ENCODE peak calls at places on chromosomes 4 and X, in six cellular contexts. One of them, this sample, is unnamed. For H3K36me3, the result is how much of the 10 kb centered on the place peaks cover.

GRCh38 chrX:136185409-136186022 is 38.2 kb downstream of the FHL1 start:
- DNase-seq in tibial nerve: no peak
- DNase-seq in HCT116: peak
- DNase-seq in brain microvascular endothelial cell: no peak
- DNase-seq in colonic mucosa: no peak
- DNase-seq in mucosa of descending colon: no peak
- DNase-seq in this sample: no peak

GRCh38 chr4:89803036-89803435 is 33.9 kb downstream of the SNCA start:
- DNase-seq in tibial nerve: no peak
- DNase-seq in HCT116: no peak
- DNase-seq in brain microvascular endothelial cell: no peak
- DNase-seq in colonic mucosa: no peak
- DNase-seq in mucosa of descending colon: no peak
- DNase-seq in this sample: no peak

GRCh38 chrX:11704725-11705495 is 39.2 kb upstream of the ARHGAP6 start:
- DNase-seq in tibial nerve: no peak
- DNase-seq in HCT116: no peak
- DNase-seq in brain microvascular endothelial cell: peak
- DNase-seq in colonic mucosa: no peak
- DNase-seq in mucosa of descending colon: no peak
- DNase-seq in this sample: no peak

GRCh38 chrX:33211356-33212254 is at the start of gene DMD:
- DNase-seq in tibial nerve: no peak
- DNase-seq in HCT116: no peak
- DNase-seq in brain microvascular endothelial cell: peak
- DNase-seq in colonic mucosa: no peak
- DNase-seq in mucosa of descending colon: no peak
- DNase-seq in this sample: no peak

GRCh38 chr4:94534401-94535312 is 82.9 kb downstream of the PDLIM5 start:
- DNase-seq in tibial nerve: no peak
- DNase-seq in HCT116: no peak
- DNase-seq in brain microvascular endothelial cell: no peak
- DNase-seq in colonic mucosa: no peak
- DNase-seq in mucosa of descending colon: no peak
- DNase-seq in this sample: no peak

GRCh38 chrX:132491191-132491590 is 2.4 kb upstream of the MBNL3 start:
- DNase-seq in tibial nerve: no peak
- DNase-seq in HCT116: no peak
- DNase-seq in brain microvascular endothelial cell: no peak
- DNase-seq in colonic mucosa: peak
- DNase-seq in mucosa of descending colon: no peak
- DNase-seq in this sample: no peak

GRCh38 chr4:28278676-28279075 is 1418.0 kb downstream of the STIM2 start:
- DNase-seq in tibial nerve: no peak
- DNase-seq in HCT116: no peak
- DNase-seq in brain microvascular endothelial cell: no peak
- DNase-seq in colonic mucosa: no peak
- DNase-seq in mucosa of descending colon: no peak
- DNase-seq in this sample: no peak

GRCh38 chr4:80071643-80072606 is 1.1 kb downstream of the ANTXR2 start:
- DNase-seq in tibial nerve: peak
- DNase-seq in HCT116: no peak
- DNase-seq in brain microvascular endothelial cell: peak
- DNase-seq in colonic mucosa: peak
- DNase-seq in mucosa of descending colon: peak
- DNase-seq in this sample: no peak

GRCh38 chrX:15114865-15115566 is 154.9 kb downstream of the ASB9 start:
- DNase-seq in tibial nerve: no peak
- DNase-seq in HCT116: no peak
- DNase-seq in brain microvascular endothelial cell: no peak
- DNase-seq in colonic mucosa: no peak
- DNase-seq in mucosa of descending colon: no peak
- DNase-seq in this sample: no peak

GRCh38 chrX:30513284-30513683 is 64.3 kb downstream of the TASL start:
- DNase-seq in tibial nerve: no peak
- DNase-seq in HCT116: no peak
- DNase-seq in brain microvascular endothelial cell: no peak
- DNase-seq in colonic mucosa: no peak
- DNase-seq in mucosa of descending colon: no peak
- DNase-seq in this sample: no peak
- TF ChIP-seq CTCF in tibial nerve: no peak
- TF ChIP-seq CTCF in HCT116: peak
- TF ChIP-seq CTCF in brain microvascular endothelial cell: peak
- TF ChIP-seq CTCF in colonic mucosa: peak
- TF ChIP-seq CTCF in mucosa of descending colon: no peak
- TF ChIP-seq CTCF in this sample: peak

GRCh38 chrX:103845165-103845653 is 13.2 kb upstream of the RAB9B start:
- DNase-seq in tibial nerve: peak
- DNase-seq in HCT116: peak
- DNase-seq in brain microvascular endothelial cell: peak
- DNase-seq in colonic mucosa: peak
- DNase-seq in mucosa of descending colon: peak
- DNase-seq in this sample: peak
- H3K4me3 ChIP-seq in tibial nerve: no peak
- H3K4me3 ChIP-seq in HCT116: no peak
- H3K4me3 ChIP-seq in brain microvascular endothelial cell: no peak
- H3K4me3 ChIP-seq in colonic mucosa: no peak
- H3K4me3 ChIP-seq in mucosa of descending colon: no peak
- H3K4me3 ChIP-seq in this sample: no peak

DNA sequence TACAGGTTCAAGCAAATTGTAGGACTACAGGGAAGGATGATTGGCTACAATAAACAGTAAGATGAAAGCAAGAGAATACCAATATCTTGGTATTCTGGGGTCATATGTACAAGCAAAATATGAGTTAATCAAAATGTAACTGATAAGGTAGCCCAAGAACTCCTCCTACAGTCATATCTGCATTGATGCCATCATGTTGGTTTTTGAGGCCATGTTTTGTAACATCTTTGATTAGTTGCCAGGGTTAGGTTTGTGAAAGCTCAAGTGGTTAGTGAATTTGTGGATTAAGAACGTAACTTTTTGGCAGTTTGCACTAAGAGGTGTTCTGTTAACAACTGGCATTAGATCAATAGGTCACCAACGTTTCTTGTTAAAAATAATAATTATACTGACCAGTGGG is 59.6 kb downstream of the USP9X start:
- DNase-seq in tibial nerve: no peak
- DNase-seq in HCT116: no peak
- DNase-seq in brain microvascular endothelial cell: no peak
- DNase-seq in colonic mucosa: no peak
- DNase-seq in mucosa of descending colon: no peak
- DNase-seq in this sample: no peak
- H3K36me3 ChIP-seq in tibial nerve: under half
- H3K36me3 ChIP-seq in HCT116: under half
- H3K36me3 ChIP-seq in brain microvascular endothelial cell: under half
- H3K36me3 ChIP-seq in colonic mucosa: under half
- H3K36me3 ChIP-seq in mucosa of descending colon: under half
- H3K36me3 ChIP-seq in this sample: under half

DNA sequence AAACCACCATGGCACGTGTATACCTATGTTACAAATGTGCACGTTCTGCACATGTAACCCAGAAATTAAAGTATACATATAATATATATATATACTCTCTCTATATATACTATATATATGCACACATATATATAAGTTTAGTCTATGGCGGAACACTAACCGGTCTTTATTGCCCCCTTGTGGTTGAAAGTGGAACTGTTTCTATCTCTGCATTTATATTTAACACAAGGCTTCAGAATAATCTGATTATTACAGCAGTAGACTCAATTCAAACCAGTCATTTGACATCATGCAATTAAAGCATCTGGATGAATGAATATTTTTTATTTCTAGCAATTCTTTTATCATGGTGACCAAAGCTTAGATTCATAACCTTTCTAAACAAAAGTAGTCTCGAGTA is 14.6 kb downstream of the RAB9B start:
- DNase-seq in tibial nerve: no peak
- DNase-seq in HCT116: peak
- DNase-seq in brain microvascular endothelial cell: peak
- DNase-seq in colonic mucosa: peak
- DNase-seq in mucosa of descending colon: no peak
- DNase-seq in this sample: no peak
- TF ChIP-seq CTCF in tibial nerve: peak
- TF ChIP-seq CTCF in HCT116: peak
- TF ChIP-seq CTCF in brain microvascular endothelial cell: peak
- TF ChIP-seq CTCF in colonic mucosa: peak
- TF ChIP-seq CTCF in mucosa of descending colon: peak
- TF ChIP-seq CTCF in this sample: peak

GRCh38 chr4:48815483-48815882 is 15.4 kb upstream of the OCIAD1 start:
- DNase-seq in tibial nerve: no peak
- DNase-seq in HCT116: no peak
- DNase-seq in brain microvascular endothelial cell: no peak
- DNase-seq in colonic mucosa: no peak
- DNase-seq in mucosa of descending colon: no peak
- DNase-seq in this sample: no peak
- H3K4me3 ChIP-seq in tibial nerve: no peak
- H3K4me3 ChIP-seq in HCT116: no peak
- H3K4me3 ChIP-seq in brain microvascular endothelial cell: no peak
- H3K4me3 ChIP-seq in colonic mucosa: no peak
- H3K4me3 ChIP-seq in mucosa of descending colon: no peak
- H3K4me3 ChIP-seq in this sample: no peak

DNA sequence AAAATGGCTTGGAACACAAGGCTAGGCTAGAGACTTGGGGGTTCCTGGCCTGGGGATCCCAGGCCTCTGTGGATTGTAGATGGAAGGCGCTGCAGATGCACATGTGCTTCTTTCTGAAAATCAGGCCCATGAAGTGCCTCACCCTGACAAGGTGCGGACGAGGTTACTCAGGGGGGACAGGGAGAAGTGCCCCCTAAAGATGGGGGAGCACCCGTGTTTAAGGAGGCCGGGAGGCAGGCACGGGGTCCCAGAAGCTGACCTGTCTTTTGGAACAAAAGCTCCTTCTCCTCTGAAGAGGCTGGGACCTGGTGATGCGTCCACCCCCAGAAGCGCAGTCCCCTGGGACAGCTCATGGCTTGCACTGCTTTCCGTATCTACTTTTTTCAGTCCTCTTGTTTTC is 2.4 kb downstream of the PDZD4 start:
- DNase-seq in tibial nerve: no peak
- DNase-seq in HCT116: no peak
- DNase-seq in brain microvascular endothelial cell: no peak
- DNase-seq in colonic mucosa: no peak
- DNase-seq in mucosa of descending colon: no peak
- DNase-seq in this sample: no peak
- H3K36me3 ChIP-seq in tibial nerve: under half
- H3K36me3 ChIP-seq in HCT116: under half
- H3K36me3 ChIP-seq in brain microvascular endothelial cell: under half
- H3K36me3 ChIP-seq in colonic mucosa: under half
- H3K36me3 ChIP-seq in mucosa of descending colon: under half
- H3K36me3 ChIP-seq in this sample: under half

GRCh38 chr4:10715135-10715534 is 30.6 kb upstream of the CLNK start:
- DNase-seq in tibial nerve: no peak
- DNase-seq in HCT116: no peak
- DNase-seq in brain microvascular endothelial cell: no peak
- DNase-seq in colonic mucosa: peak
- DNase-seq in mucosa of descending colon: no peak
- DNase-seq in this sample: no peak

GRCh38 chr4:10721616-10722015 is 37.0 kb upstream of the CLNK start:
- DNase-seq in tibial nerve: no peak
- DNase-seq in HCT116: no peak
- DNase-seq in brain microvascular endothelial cell: no peak
- DNase-seq in colonic mucosa: no peak
- DNase-seq in mucosa of descending colon: no peak
- DNase-seq in this sample: no peak

GRCh38 chr4:10715696-10716095 is 31.1 kb upstream of the CLNK start:
- DNase-seq in tibial nerve: no peak
- DNase-seq in HCT116: no peak
- DNase-seq in brain microvascular endothelial cell: no peak
- DNase-seq in colonic mucosa: no peak
- DNase-seq in mucosa of descending colon: no peak
- DNase-seq in this sample: no peak

DNA sequence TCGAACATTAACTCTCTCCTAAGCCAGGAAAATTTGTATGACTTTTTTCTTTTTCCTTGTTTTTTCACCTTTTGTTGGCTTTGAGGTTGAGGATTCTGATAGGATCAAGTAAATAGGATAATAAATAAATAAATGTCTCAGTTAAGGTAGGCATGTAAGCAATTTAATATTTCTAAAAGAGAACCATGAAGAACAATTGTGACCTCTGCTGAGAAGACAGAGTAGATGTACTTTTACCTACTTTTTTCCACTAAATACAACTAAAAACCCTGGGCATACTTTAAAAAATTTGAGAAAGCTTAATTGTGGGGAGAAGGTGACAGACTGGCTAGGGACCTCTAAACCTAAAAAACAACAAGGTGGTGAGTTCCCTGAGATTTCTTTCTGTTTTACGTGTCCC is 31.6 kb upstream of the CLNK start:
- DNase-seq in tibial nerve: no peak
- DNase-seq in HCT116: no peak
- DNase-seq in brain microvascular endothelial cell: no peak
- DNase-seq in colonic mucosa: no peak
- DNase-seq in mucosa of descending colon: no peak
- DNase-seq in this sample: no peak
- TF ChIP-seq CTCF in tibial nerve: no peak
- TF ChIP-seq CTCF in HCT116: no peak
- TF ChIP-seq CTCF in brain microvascular endothelial cell: peak
- TF ChIP-seq CTCF in colonic mucosa: no peak
- TF ChIP-seq CTCF in mucosa of descending colon: no peak
- TF ChIP-seq CTCF in this sample: no peak

DNA sequence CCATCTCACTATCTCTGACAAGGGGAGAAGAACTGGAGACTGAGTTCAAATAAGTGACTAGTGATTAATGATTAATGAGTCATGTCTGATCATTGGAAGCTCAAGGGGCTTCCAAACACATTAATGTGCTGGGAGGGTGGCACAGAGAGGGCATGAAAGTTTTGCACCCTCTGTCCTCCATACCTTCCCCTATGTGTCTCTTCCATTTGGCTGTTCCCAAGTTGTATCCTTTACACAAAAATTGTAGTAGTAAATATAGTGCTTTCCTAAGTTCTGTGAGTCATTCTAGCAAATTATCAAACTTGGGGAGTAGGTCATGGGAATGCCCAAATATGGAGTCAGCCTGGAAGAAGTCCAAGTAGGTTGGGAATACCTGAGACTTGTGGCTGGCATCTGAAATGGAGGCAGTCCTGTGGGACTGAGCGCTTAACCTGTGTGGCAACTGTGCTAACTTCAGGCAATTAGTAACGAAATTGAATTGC is 4.1 kb upstream of the FAM200B start:
- DNase-seq in tibial nerve: no peak
- DNase-seq in HCT116: peak
- DNase-seq in brain microvascular endothelial cell: no peak
- DNase-seq in colonic mucosa: peak
- DNase-seq in mucosa of descending colon: no peak
- DNase-seq in this sample: no peak
- H3K4me3 ChIP-seq in tibial nerve: no peak
- H3K4me3 ChIP-seq in HCT116: no peak
- H3K4me3 ChIP-seq in brain microvascular endothelial cell: no peak
- H3K4me3 ChIP-seq in colonic mucosa: no peak
- H3K4me3 ChIP-seq in mucosa of descending colon: no peak
- H3K4me3 ChIP-seq in this sample: no peak

This sample was measured in BJ.